ENCODE peak calls at places on chromosomes 1 and 21, in four cellular contexts. A is sigmoid colon, I is upper lobe of left lung, H is HL-60. D is an unnamed sample.

GRCh38 chr1:74496699-74497098 is 15.7 kb downstream of the LRRC53 start:
- DNase-seq in A (no peak), I (no peak), H (no peak), D (no peak)

GRCh38 chr1:100187912-100188311 is 9.9 kb upstream of the LRRC39 start:
- DNase-seq in A (peak), I (no peak), H (no peak), D (peak)

GRCh38 chr1:10337436-10337835 is 61.4 kb upstream of the PGD start:
- DNase-seq in A (no peak), I (no peak), H (no peak), D (no peak)

GRCh38 chr1:198927129-198927528 is 288.3 kb downstream of the PTPRC start:
- DNase-seq in A (no peak), I (no peak), H (no peak), D (no peak)

GRCh38 chr21:44012474-44013379 is 618 bp downstream of the TRAPPC10 start:
- DNase-seq in A (peak), I (peak), H (peak), D (peak)

GRCh38 chr1:152410599-152410998 is 3.5 kb downstream of the CRNN start:
- DNase-seq in A (no peak), I (peak), H (no peak), D (no peak)

GRCh38 chr1:51421961-51422360 is 91.6 kb upstream of the TTC39A start:
- DNase-seq in A (no peak), I (no peak), H (peak), D (no peak)

GRCh38 chr21:30555095-30555494 is 6.0 kb downstream of the KRTAP19-7 start:
- DNase-seq in A (no peak), I (no peak), H (no peak), D (no peak)

GRCh38 chr1:159079518-159079917 is 3.0 kb upstream of the AIM2 start:
- DNase-seq in A (no peak), I (no peak), H (no peak), D (no peak)

GRCh38 chr1:37473431-37474050 is 839 bp upstream of the ZC3H12A start:
- DNase-seq in A (no peak), I (no peak), H (no peak), D (no peak)

GRCh38 chr1:118346940-118347339 is 161.9 kb upstream of the SPAG17 start:
- DNase-seq in A (no peak), I (no peak), H (no peak), D (no peak)

GRCh38 chr1:153538315-153538821 is 2.4 kb downstream of the S100A5 start:
- DNase-seq in A (no peak), I (no peak), H (no peak), D (peak)

GRCh38 chr1:181919729-181919991 is 141.9 kb downstream of the ZNF648 start:
- DNase-seq in A (no peak), I (no peak), H (no peak), D (no peak)
- TF ChIP-seq CTCF in A (no peak), I (no peak), H (no peak), D (no peak)

DNA sequence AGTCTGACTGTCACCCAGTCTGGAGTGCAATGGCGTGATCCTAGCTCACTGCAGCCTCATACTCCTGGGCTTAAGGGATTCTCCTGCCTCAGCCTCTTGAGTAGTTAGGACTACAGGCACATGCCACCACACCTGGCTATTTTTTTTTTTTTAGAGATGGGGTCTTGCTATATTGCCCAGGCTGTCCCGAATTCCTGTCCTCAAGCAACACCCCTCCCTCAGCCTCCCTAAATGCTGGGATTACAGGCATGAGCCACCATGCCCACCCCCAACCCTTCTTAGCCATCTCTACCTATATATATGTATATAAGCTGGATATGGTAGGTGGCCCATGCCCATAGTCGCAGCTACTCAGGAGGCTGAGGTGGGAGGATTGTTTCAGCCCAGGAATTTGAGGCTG is 13.4 kb upstream of the SLC25A44 start:
- DNase-seq in A (no peak), I (no peak), H (no peak), D (no peak)
- H3K27ac ChIP-seq in A (no peak), I (no peak), H (no peak), D (no peak)

DNA sequence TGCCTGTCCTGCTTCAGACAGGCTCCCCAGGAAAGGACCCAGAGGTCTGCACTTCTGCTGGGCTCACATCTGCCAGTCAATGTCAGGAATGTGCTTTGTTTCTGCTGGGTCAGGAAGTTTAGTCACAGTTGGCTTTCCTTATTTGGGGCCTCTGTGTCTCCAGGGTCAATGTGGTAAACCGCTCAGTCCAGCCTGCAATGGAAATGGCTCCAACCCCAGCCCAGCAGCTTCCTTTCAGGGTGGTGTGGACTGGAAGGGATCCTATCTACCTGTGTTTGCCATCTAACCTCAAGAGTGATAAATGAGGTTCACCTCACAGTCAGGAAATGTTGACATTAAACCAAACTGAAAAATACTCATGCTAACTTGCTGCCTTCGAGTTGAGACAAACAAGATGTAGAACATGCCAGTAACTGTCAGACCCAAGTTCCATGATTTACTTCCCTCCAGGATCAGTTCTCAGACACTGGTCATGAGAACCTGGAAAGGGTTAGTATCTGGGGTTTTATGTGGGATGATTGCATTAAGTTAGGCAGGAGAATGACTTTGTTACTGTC is 20.3 kb downstream of the ENO1 start:
- DNase-seq in A (no peak), I (no peak), H (no peak), D (no peak)
- TF ChIP-seq POLR2AphosphoS5 in A (peak), I (no peak), H (peak), D (no peak)

DNA sequence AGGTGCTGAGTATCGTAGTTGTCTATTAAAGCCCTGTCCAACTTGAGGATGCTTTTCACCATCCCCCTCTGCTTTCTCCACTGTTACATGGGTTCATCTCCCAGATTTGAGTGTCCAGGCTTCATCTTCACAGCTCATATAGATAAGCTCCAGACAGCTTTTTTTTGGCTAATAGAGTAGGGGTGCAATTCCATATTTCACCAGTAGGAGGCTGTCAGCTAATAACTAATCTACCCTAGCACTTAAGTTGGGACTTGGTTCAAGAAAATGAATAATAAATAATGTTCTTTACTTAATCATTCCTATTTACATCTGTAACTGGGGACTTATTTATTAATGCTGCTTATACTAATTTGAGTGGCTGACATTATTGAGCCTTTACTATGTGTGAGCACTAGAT is 124.5 kb downstream of the IGSF21 start:
- DNase-seq in A (no peak), I (no peak), H (no peak), D (no peak)
- TF ChIP-seq CTCF in A (no peak), I (no peak), H (peak), D (peak)

GRCh38 chr1:94636625-94637024 is 95.1 kb upstream of the F3 start:
- DNase-seq in A (no peak), I (no peak), H (no peak), D (no peak)
- H3K27ac ChIP-seq in A (peak), I (no peak), H (no peak), D (no peak)